ENCODE peak calls at places on chromosomes 16 and 17, in seven cellular contexts. X, I, K, V, A, N and Z are unnamed samples.

GRCh38 chr16:84159006-84159405 is 13.9 kb downstream of the DNAAF1 start:
- DNase-seq in X (no peak), I (no peak), K (no peak), V (no peak), A (no peak), N (no peak), Z (no peak)

GRCh38 chr16:11296706-11297491 is 15.8 kb upstream of the PRM1 start:
- DNase-seq in X (no peak), I (no peak), K (no peak), V (no peak), A (peak; percentile 35), N (no peak), Z (no peak)

GRCh38 chr16:48284772-48285409 is 37.6 kb upstream of the ABCC11 start:
- DNase-seq in X (no peak), I (peak; percentile 22), K (no peak), V (no peak), A (no peak), N (no peak), Z (no peak)

GRCh38 chr16:28279006-28279405 is 13.3 kb upstream of the SBK1 start:
- DNase-seq in X (no peak), I (no peak), K (no peak), V (no peak), A (no peak), N (no peak), Z (no peak)

GRCh38 chr17:55314784-55315491 is 50.2 kb downstream of the HLF start:
- DNase-seq in X (no peak), I (no peak), K (no peak), V (no peak), A (no peak), N (no peak), Z (no peak)

GRCh38 chr16:88924834-88925539 is 52.0 kb downstream of the CBFA2T3 start:
- DNase-seq in X (no peak), I (peak; percentile 72), K (peak; percentile 94), V (peak; percentile 78), A (no peak), N (peak; percentile 91), Z (peak; percentile 83)

GRCh38 chr16:30658731-30659506 is 688 bp downstream of the FBRS start:
- DNase-seq in X (peak; percentile 94), I (peak; percentile 86), K (peak; percentile 91), V (peak; percentile 98), A (peak; percentile 94), N (no peak), Z (peak; percentile 97)

GRCh38 chr17:64216030-64216384 is 47.1 kb downstream of the TEX2 start:
- DNase-seq in X (no peak), I (no peak), K (no peak), V (peak; percentile 51), A (no peak), N (no peak), Z (no peak)

GRCh38 chr17:60372790-60373483 is 19.0 kb downstream of the USP32 start:
- DNase-seq in X (no peak), I (no peak), K (no peak), V (peak; percentile 67), A (no peak), N (peak; percentile 11), Z (peak; percentile 77)

GRCh38 chr16:11389631-11390565 is 44.6 kb downstream of the RMI2 start:
- DNase-seq in X (no peak), I (no peak), K (no peak), V (no peak), A (no peak), N (peak; percentile 40), Z (no peak)

GRCh38 chr17:41835214-41835799 is 725 bp downstream of the NT5C3B start:
- DNase-seq in X (no peak), I (no peak), K (no peak), V (no peak), A (no peak), N (no peak), Z (no peak)

GRCh38 chr17:29390856-29391631 is 881 bp downstream of the TAOK1 start:
- DNase-seq in X (no peak), I (no peak), K (no peak), V (peak; percentile 33), A (peak; percentile 20), N (peak; percentile 7), Z (peak; percentile 38)

GRCh38 chr16:8716592-8716991 is 42.2 kb downstream of the ABAT start:
- DNase-seq in X (no peak), I (no peak), K (no peak), V (no peak), A (no peak), N (no peak), Z (peak; percentile 84)

GRCh38 chr17:67244621-67245072 is 349 bp downstream of the HELZ start:
- DNase-seq in X (no peak), I (no peak), K (no peak), V (no peak), A (no peak), N (no peak), Z (no peak)

GRCh38 chr16:68685685-68686478 is 40.8 kb downstream of the CDH3 start:
- DNase-seq in X (no peak), I (no peak), K (no peak), V (no peak), A (no peak), N (no peak), Z (peak; percentile 63)

GRCh38 chr16:397736-398332 is 835 bp downstream of the NME4 start:
- DNase-seq in X (peak; percentile 91), I (peak; percentile 57), K (peak; percentile 89), V (peak; percentile 74), A (no peak), N (no peak), Z (peak; percentile 47)
- TF ChIP-seq CTCF in X (no peak), I (no peak), K (peak; percentile 32), V (peak; percentile 49), A (no peak), N (no peak), Z (peak; percentile 11)

DNA sequence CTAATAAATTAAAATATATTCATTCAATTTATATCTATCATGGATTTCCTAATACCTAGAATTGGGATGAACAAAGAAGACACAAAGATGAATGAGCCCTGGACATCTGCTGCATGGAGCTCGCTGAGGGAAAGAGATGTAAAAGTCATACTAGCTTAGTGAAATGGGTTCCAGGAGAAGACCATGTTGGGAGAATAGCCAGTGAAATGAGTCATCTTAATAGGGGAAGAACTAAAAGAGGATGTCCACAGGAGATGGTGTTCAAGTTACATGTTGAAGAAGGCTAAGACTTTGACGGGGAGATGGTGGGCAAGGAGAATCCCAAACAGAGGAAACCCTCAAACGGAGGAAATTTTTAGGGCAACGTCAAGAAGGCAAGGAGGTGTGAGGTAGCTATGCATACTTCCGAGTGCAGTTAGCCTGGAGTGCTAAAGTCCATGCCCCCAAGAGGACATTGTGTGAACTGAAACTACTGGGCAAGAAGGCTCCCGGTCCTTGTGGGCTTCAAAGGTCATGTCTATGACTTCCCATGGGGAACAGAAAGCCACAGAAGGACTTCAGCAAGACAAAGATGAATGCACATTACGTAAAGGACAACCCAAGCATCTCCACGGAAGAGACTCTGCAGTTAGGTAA is 220.5 kb upstream of the CDH11 start:
- DNase-seq in X (no peak), I (no peak), K (no peak), V (no peak), A (no peak), N (no peak), Z (no peak)
- TF ChIP-seq CTCF in X (no peak), I (no peak), K (no peak), V (no peak), A (no peak), N (no peak), Z (no peak)

GRCh38 chr16:72961863-72962262 is 86.1 kb downstream of the ZFHX3 start:
- DNase-seq in X (no peak), I (no peak), K (no peak), V (no peak), A (no peak), N (no peak), Z (no peak)

GRCh38 chr16:72962347-72962746 is 85.6 kb downstream of the ZFHX3 start:
- DNase-seq in X (no peak), I (no peak), K (no peak), V (no peak), A (no peak), N (no peak), Z (no peak)

GRCh38 chr16:72959301-72959996 is 88.5 kb downstream of the ZFHX3 start:
- DNase-seq in X (no peak), I (no peak), K (no peak), V (no peak), A (no peak), N (no peak), Z (no peak)

GRCh38 chr16:72960101-72960500 is 87.8 kb downstream of the ZFHX3 start:
- DNase-seq in X (no peak), I (no peak), K (no peak), V (no peak), A (no peak), N (no peak), Z (no peak)

DNA sequence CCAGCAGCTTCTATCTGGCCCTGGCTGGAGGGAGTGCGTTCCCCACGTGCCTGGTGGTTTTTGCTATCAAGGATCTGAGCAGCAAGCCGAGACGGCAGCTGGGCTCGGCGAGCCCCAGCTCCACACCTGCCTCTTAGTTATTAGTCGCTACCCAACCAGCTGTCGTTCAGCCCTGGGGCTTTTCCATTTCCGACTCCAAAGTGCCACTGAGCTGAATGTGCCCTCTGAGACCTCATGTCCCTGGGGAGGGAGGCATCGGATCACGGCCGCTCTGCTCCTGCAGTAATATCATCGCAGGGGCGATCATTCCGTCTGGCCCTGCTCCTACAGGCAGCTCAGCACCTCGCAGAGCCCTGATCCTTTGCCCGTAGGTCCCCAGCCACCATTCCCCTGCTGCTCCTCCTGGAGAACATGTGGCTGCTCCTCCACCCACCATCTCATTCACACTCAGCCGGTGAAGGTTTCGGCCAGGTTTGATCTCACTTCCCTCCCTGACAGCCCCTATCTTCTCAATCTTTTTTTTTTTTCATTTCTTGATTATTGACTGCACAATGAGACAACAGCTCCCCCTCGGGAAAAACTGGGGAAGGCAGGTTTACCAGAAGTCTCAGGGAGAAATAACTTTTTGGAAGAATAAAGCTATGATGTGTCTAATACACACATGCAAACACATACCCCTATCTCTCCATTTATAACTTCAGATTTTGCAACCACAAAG is 86.7 kb downstream of the ZFHX3 start:
- DNase-seq in X (no peak), I (no peak), K (no peak), V (no peak), A (no peak), N (no peak), Z (peak; percentile 16)
- TF ChIP-seq CTCF in X (no peak), I (no peak), K (peak; percentile 60), V (peak; percentile 46), A (no peak), N (peak; percentile 74), Z (peak; percentile 19)

GRCh38 chr17:7047566-7047965 is 3.7 kb upstream of the SLC16A11 start:
- DNase-seq in X (no peak), I (no peak), K (no peak), V (no peak), A (no peak), N (no peak), Z (peak; percentile 14)

GRCh38 chr17:7048968-7049367 is 5.1 kb upstream of the SLC16A11 start:
- DNase-seq in X (no peak), I (no peak), K (no peak), V (no peak), A (no peak), N (no peak), Z (no peak)

GRCh38 chr17:7043544-7044268 is at the start of gene SLC16A11:
- DNase-seq in X (no peak), I (peak; percentile 67), K (no peak), V (peak; percentile 25), A (peak; percentile 44), N (peak; percentile 50), Z (no peak)

GRCh38 chr17:7045492-7046126 is 1.7 kb upstream of the SLC16A11 start:
- DNase-seq in X (no peak), I (peak; percentile 49), K (no peak), V (peak; percentile 81), A (no peak), N (no peak), Z (peak; percentile 77)

GRCh38 chr17:7046127-7046724 is 2.3 kb upstream of the SLC16A11 start:
- DNase-seq in X (no peak), I (no peak), K (no peak), V (no peak), A (peak; percentile 86), N (peak; percentile 96), Z (no peak)
- TF ChIP-seq CTCF in X (no peak), I (no peak), K (no peak), V (no peak), A (no peak), N (peak; percentile 27), Z (no peak)